ENCODE peak calls at places on chromosomes 11 and 22, in six cellular contexts. One of them, this sample, is unnamed.

GRCh38 chr11:130890039-130890745 is 26.1 kb downstream of the SNX19 start:
- DNase-seq in T-helper 2 cell: no peak
- DNase-seq in left ventricle myocardium inferior: no peak
- DNase-seq in AG08396: no peak
- DNase-seq in tibial nerve: no peak
- DNase-seq in neuronal stem cell: no peak
- DNase-seq in this sample: no peak

GRCh38 chr11:57459112-57460016 is 964 bp upstream of the RTN4RL2 start:
- DNase-seq in T-helper 2 cell: no peak
- DNase-seq in left ventricle myocardium inferior: no peak
- DNase-seq in AG08396: peak; percentile 24
- DNase-seq in tibial nerve: no peak
- DNase-seq in neuronal stem cell: no peak
- DNase-seq in this sample: no peak

GRCh38 chr11:80007616-80008015 is 566.8 kb upstream of the TENM4 start:
- DNase-seq in T-helper 2 cell: no peak
- DNase-seq in left ventricle myocardium inferior: no peak
- DNase-seq in AG08396: no peak
- DNase-seq in tibial nerve: no peak
- DNase-seq in neuronal stem cell: no peak
- DNase-seq in this sample: no peak

GRCh38 chr11:68038718-68039525 is at the start of gene TCIRG1:
- DNase-seq in T-helper 2 cell: peak; percentile 39
- DNase-seq in left ventricle myocardium inferior: peak; percentile 90
- DNase-seq in AG08396: peak; percentile 95
- DNase-seq in tibial nerve: peak; percentile 84
- DNase-seq in neuronal stem cell: peak; percentile 35
- DNase-seq in this sample: peak; percentile 35

GRCh38 chr11:35277827-35278226 is 138.9 kb downstream of the CD44 start:
- DNase-seq in T-helper 2 cell: no peak
- DNase-seq in left ventricle myocardium inferior: no peak
- DNase-seq in AG08396: no peak
- DNase-seq in tibial nerve: no peak
- DNase-seq in neuronal stem cell: no peak
- DNase-seq in this sample: no peak

GRCh38 chr11:45684440-45684839 is 19.0 kb upstream of the CHST1 start:
- DNase-seq in T-helper 2 cell: no peak
- DNase-seq in left ventricle myocardium inferior: no peak
- DNase-seq in AG08396: no peak
- DNase-seq in tibial nerve: no peak
- DNase-seq in neuronal stem cell: no peak
- DNase-seq in this sample: no peak

GRCh38 chr11:28566643-28567042 is 458.5 kb downstream of the METTL15 start:
- DNase-seq in T-helper 2 cell: no peak
- DNase-seq in left ventricle myocardium inferior: peak; percentile 78
- DNase-seq in AG08396: peak; percentile 91
- DNase-seq in tibial nerve: peak; percentile 13
- DNase-seq in neuronal stem cell: peak; percentile 71
- DNase-seq in this sample: no peak

GRCh38 chr11:12411806-12412727 is 34.7 kb downstream of the PARVA start:
- DNase-seq in T-helper 2 cell: no peak
- DNase-seq in left ventricle myocardium inferior: peak; percentile 63
- DNase-seq in AG08396: peak; percentile 79
- DNase-seq in tibial nerve: peak; percentile 41
- DNase-seq in neuronal stem cell: peak; percentile 67
- DNase-seq in this sample: no peak

GRCh38 chr11:44934735-44935250 is 15.9 kb downstream of the TP53I11 start:
- DNase-seq in T-helper 2 cell: no peak
- DNase-seq in left ventricle myocardium inferior: no peak
- DNase-seq in AG08396: no peak
- DNase-seq in tibial nerve: no peak
- DNase-seq in neuronal stem cell: no peak
- DNase-seq in this sample: no peak

GRCh38 chr11:47278058-47278457 is 8.1 kb downstream of the MADD start:
- DNase-seq in T-helper 2 cell: no peak
- DNase-seq in left ventricle myocardium inferior: no peak
- DNase-seq in AG08396: no peak
- DNase-seq in tibial nerve: no peak
- DNase-seq in neuronal stem cell: no peak
- DNase-seq in this sample: no peak

GRCh38 chr22:44261861-44262595 is 50.7 kb downstream of the SHISAL1 start:
- DNase-seq in T-helper 2 cell: no peak
- DNase-seq in left ventricle myocardium inferior: peak; percentile 41
- DNase-seq in AG08396: no peak
- DNase-seq in tibial nerve: no peak
- DNase-seq in neuronal stem cell: no peak
- DNase-seq in this sample: no peak

GRCh38 chr22:36871669-36872081 is 10.9 kb downstream of the NCF4 start:
- DNase-seq in T-helper 2 cell: no peak
- DNase-seq in left ventricle myocardium inferior: no peak
- DNase-seq in AG08396: no peak
- DNase-seq in tibial nerve: no peak
- DNase-seq in neuronal stem cell: no peak
- DNase-seq in this sample: no peak

GRCh38 chr11:74630043-74630442 is 37.7 kb downstream of the POLD3 start:
- DNase-seq in T-helper 2 cell: no peak
- DNase-seq in left ventricle myocardium inferior: no peak
- DNase-seq in AG08396: no peak
- DNase-seq in tibial nerve: no peak
- DNase-seq in neuronal stem cell: no peak
- DNase-seq in this sample: no peak

GRCh38 chr11:77073328-77074001 is 6.7 kb downstream of the CAPN5 start:
- DNase-seq in T-helper 2 cell: no peak
- DNase-seq in left ventricle myocardium inferior: peak; percentile 83
- DNase-seq in AG08396: peak; percentile 95
- DNase-seq in tibial nerve: peak; percentile 85
- DNase-seq in neuronal stem cell: no peak
- DNase-seq in this sample: no peak

GRCh38 chr22:45381348-45381747 is 32.1 kb downstream of the SMC1B start:
- DNase-seq in T-helper 2 cell: no peak
- DNase-seq in left ventricle myocardium inferior: no peak
- DNase-seq in AG08396: no peak
- DNase-seq in tibial nerve: no peak
- DNase-seq in neuronal stem cell: no peak
- DNase-seq in this sample: no peak

This sample was measured in T-helper 22 cell.